ENCODE peak calls at places on chromosomes 2 and 18, in six cellular contexts. T is tibial artery, P is heart right ventricle, N is pancreas, F is BJ, D is astrocyte of the spinal cord. R is an unnamed sample.

GRCh38 chr2:5164806-5165525 is 527.2 kb upstream of the SOX11 start:
- DNase-seq in T (no peak), P (no peak), N (no peak), F (no peak), D (peak), R (no peak)

GRCh38 chr2:179898873-179899272 is 37.5 kb upstream of the ZNF385B start:
- DNase-seq in T (no peak), P (no peak), N (no peak), F (no peak), D (peak), R (no peak)

GRCh38 chr2:24731923-24732322 is 61.3 kb downstream of the PTRHD1 start:
- DNase-seq in T (no peak), P (no peak), N (no peak), F (no peak), D (no peak), R (no peak)

GRCh38 chr18:32550958-32551357 is 80.3 kb upstream of the GAREM1 start:
- DNase-seq in T (no peak), P (no peak), N (no peak), F (no peak), D (no peak), R (no peak)

GRCh38 chr2:54981409-54981808 is 68.8 kb downstream of the RTN4 start:
- DNase-seq in T (no peak), P (no peak), N (no peak), F (no peak), D (no peak), R (no peak)

GRCh38 chr18:58045265-58046086 is 1.4 kb downstream of the NEDD4L start:
- DNase-seq in T (no peak), P (peak), N (peak), F (no peak), D (peak), R (no peak)

GRCh38 chr2:24871852-24872323 is 48.1 kb downstream of the ADCY3 start:
- DNase-seq in T (no peak), P (peak), N (no peak), F (no peak), D (peak), R (no peak)

GRCh38 chr18:3869848-3870247 is 419.9 kb downstream of the TGIF1 start:
- DNase-seq in T (no peak), P (no peak), N (no peak), F (peak), D (peak), R (no peak)

GRCh38 chr2:216408426-216409315 is 3.6 kb upstream of the SMARCAL1 start:
- DNase-seq in T (no peak), P (no peak), N (no peak), F (no peak), D (no peak), R (no peak)

GRCh38 chr18:12023375-12023774 is 42.1 kb downstream of the IMPA2 start:
- DNase-seq in T (no peak), P (no peak), N (no peak), F (no peak), D (no peak), R (no peak)

GRCh38 chr2:109482371-109482841 is 131.4 kb downstream of the SEPTIN10 start:
- DNase-seq in T (no peak), P (no peak), N (no peak), F (no peak), D (no peak), R (no peak)

GRCh38 chr2:6826081-6826913 is 39.4 kb downstream of the CMPK2 start:
- DNase-seq in T (no peak), P (peak), N (no peak), F (peak), D (peak), R (peak)

DNA sequence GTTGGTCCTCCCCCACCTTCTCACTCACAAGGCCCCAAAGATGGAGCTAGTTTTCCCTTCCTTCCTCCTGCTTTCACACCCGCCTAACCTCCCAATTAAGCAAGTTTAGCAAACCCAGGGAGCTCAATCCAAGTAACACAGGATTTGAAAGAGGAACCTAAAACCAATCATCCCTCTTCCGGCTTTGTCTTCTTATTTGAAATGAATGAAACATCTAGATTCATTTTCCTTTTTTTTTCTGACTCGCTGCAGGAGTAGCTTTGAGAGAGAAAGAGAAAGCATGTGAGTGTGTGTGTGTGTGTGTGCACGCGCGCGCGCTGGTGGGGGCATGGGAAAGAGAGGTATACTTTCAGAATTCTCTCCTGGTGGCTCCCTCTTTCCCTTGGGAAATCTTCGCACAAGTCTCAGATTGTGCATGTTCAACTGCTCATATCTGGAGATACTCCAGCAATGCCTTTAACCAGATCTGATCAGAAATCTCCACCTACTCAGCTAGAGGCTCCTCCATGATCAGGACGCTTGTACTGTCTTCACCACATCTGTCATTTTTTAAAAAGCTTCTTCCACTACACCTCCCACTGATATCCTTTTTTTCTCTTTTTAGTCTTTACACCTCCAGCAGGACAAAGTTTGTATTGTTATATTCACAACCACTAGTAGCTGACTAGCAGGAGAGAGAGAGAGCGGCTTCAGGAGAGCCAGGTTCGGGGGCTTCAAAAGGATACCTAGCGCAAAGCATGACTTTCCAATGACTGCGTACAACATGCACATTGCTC is 1.6 kb downstream of the SLC8A1 start:
- DNase-seq in T (peak), P (no peak), N (no peak), F (no peak), D (peak), R (peak)
- H3K4me3 ChIP-seq in T (peak), P (peak), N (no peak), F (peak), D (peak), R (peak)

GRCh38 chr2:31387850-31388249 is 26.7 kb downstream of the XDH start:
- DNase-seq in T (no peak), P (no peak), N (no peak), F (no peak), D (no peak), R (no peak)

GRCh38 chr2:31384771-31385276 is 29.7 kb downstream of the XDH start:
- DNase-seq in T (no peak), P (no peak), N (no peak), F (peak), D (peak), R (peak)

GRCh38 chr2:31388736-31389135 is 25.8 kb downstream of the XDH start:
- DNase-seq in T (no peak), P (no peak), N (no peak), F (no peak), D (no peak), R (no peak)

GRCh38 chr2:31386172-31386571 is 28.4 kb downstream of the XDH start:
- DNase-seq in T (no peak), P (no peak), N (no peak), F (no peak), D (no peak), R (no peak)

GRCh38 chr2:31386648-31387047 is 27.9 kb downstream of the XDH start:
- DNase-seq in T (no peak), P (no peak), N (no peak), F (no peak), D (no peak), R (no peak)
- TF ChIP-seq CTCF in T (no peak), P (no peak), N (no peak), F (no peak), D (no peak), R (peak)

GRCh38 chr2:45170191-45170975 is 161.1 kb upstream of the SIX2 start:
- DNase-seq in T (no peak), P (no peak), N (no peak), F (no peak), D (no peak), R (no peak)
- H3K4me3 ChIP-seq in T (peak), P (peak), N (peak), F (peak), D (peak), R (peak)

DNA sequence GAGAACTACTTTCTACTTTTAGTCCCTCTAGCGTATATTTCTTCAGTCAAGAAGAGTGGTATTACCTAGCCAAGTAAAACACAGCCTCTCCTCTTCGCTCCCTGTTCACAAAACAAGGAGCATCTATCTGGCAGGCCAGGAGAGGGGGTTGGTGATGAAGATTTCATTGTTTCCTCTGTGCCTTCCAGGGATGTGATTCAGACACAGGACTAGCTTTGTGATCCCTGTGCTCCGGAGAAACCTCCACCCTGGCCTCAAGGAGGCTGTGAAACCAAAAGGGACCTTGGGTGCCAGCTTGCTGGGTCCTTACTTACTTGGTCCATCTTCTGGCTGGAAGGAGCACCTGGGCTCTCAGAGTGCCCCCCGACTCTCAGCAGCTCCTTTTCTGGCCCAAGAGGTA is 5.7 kb downstream of the RHOB start:
- DNase-seq in T (peak), P (peak), N (no peak), F (no peak), D (peak), R (no peak)
- TF ChIP-seq CTCF in T (no peak), P (peak), N (no peak), F (peak), D (peak), R (peak)

DNA sequence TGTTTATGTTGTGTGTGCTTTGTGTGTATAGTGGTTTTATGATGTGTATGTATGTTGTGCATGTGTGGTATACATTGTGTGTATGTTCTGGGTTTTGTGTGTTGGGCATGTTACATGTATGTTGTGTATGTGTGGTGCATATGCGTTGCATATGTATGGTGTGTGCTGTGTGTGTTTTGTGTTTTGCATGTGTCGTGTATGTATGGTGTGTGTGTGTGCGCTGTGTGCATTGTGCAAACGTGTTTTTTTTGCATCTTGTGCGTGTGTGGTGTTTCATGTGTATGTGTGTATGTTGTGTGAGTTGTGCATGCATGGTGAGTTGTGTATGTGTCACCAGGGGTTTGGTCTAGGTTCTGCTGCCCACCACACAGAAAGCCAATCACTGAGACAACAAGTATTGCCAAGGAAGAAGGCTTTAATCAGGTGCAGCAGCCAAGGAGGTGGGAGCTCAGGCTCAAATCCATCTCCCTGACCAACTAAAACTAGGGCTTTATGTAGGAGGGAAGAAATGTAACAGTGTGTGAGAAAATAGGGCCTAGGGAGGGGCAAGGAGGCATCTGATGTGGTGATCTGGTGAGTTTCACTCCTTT is 115.7 kb downstream of the FAM168B start:
- DNase-seq in T (no peak), P (no peak), N (no peak), F (no peak), D (no peak), R (no peak)
- H3K4me3 ChIP-seq in T (no peak), P (no peak), N (no peak), F (no peak), D (no peak), R (no peak)

GRCh38 chr2:221635949-221636348 is 63.8 kb upstream of the EPHA4 start:
- DNase-seq in T (no peak), P (no peak), N (peak), F (no peak), D (no peak), R (peak)
- TF ChIP-seq CTCF in T (no peak), P (no peak), N (peak), F (no peak), D (peak), R (peak)

GRCh38 chr2:190357596-190357995 is 14.2 kb downstream of the INPP1 start:
- DNase-seq in T (no peak), P (no peak), N (no peak), F (no peak), D (no peak), R (no peak)

GRCh38 chr2:190361572-190361971 is 18.2 kb downstream of the INPP1 start:
- DNase-seq in T (no peak), P (no peak), N (no peak), F (no peak), D (no peak), R (no peak)

GRCh38 chr2:190360965-190361364 is 17.6 kb downstream of the INPP1 start:
- DNase-seq in T (no peak), P (no peak), N (no peak), F (no peak), D (no peak), R (no peak)

GRCh38 chr2:190360561-190360960 is 17.2 kb downstream of the INPP1 start:
- DNase-seq in T (no peak), P (no peak), N (no peak), F (no peak), D (no peak), R (no peak)

GRCh38 chr2:190359896-190360376 is 16.5 kb downstream of the INPP1 start:
- DNase-seq in T (peak), P (peak), N (peak), F (no peak), D (peak), R (no peak)
- H3K4me3 ChIP-seq in T (peak), P (peak), N (peak), F (peak), D (peak), R (peak)

DNA sequence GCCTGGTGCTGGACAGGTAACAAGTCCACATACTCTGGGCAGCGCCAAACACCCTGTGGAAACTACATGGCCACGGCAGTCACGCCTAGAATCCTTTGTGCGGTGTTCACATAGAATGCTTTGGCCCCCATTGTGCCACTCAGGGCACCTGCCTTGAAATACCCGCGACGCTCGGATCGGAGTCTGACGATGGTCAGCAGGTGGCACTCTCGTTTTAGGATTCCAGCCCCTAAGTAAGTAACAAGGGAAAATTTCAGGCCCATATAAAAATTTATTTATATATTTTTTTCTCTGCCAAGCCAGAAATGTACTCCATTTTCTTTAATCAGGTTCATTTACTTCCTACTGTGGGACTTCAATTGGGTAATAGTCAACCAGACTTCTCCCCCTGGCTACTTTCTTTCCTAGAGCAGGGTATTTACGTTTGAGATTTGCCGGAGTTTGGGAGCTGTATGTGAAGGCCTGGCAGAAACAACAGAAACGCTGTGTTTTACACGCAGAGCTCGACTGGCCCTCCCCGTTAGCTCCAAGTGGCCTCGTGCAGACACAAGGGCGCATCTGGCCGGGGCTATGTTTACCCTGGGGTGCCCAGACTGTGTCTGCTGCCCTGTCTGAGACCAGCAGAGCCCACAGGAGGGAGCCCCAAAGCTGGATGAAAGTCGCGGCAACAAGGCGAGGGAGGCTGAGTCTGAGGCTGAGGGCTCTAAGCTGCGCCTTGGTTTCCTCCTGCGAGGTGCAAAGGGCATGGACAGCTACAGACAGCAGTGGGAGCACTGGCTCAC is 41.6 kb downstream of the LRRC30 start:
- DNase-seq in T (peak), P (peak), N (peak), F (no peak), D (peak), R (peak)
- TF ChIP-seq CTCF in T (peak), P (peak), N (peak), F (peak), D (peak), R (peak)

DNA sequence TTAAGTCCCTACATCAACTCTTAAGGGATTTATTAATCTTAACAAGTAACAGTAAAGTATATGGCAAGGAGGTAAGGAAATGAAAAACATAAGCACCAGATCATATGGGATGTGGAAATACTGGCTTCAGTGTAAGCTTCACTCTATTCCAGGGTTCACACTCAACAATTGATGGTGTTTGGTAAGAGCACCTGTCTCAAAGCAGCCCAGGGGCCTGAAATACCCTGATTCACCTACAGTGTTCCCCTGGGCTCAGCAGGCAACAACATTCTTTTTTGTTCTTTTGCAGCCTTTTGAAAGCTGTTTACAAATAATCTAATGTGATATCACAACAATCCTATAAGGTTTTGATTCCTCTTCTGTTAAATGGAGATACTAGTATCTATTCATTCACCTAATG is 1.2 kb upstream of the MLPH start:
- DNase-seq in T (no peak), P (no peak), N (no peak), F (no peak), D (no peak), R (no peak)
- H3K4me3 ChIP-seq in T (no peak), P (peak), N (no peak), F (no peak), D (peak), R (peak)

DNA sequence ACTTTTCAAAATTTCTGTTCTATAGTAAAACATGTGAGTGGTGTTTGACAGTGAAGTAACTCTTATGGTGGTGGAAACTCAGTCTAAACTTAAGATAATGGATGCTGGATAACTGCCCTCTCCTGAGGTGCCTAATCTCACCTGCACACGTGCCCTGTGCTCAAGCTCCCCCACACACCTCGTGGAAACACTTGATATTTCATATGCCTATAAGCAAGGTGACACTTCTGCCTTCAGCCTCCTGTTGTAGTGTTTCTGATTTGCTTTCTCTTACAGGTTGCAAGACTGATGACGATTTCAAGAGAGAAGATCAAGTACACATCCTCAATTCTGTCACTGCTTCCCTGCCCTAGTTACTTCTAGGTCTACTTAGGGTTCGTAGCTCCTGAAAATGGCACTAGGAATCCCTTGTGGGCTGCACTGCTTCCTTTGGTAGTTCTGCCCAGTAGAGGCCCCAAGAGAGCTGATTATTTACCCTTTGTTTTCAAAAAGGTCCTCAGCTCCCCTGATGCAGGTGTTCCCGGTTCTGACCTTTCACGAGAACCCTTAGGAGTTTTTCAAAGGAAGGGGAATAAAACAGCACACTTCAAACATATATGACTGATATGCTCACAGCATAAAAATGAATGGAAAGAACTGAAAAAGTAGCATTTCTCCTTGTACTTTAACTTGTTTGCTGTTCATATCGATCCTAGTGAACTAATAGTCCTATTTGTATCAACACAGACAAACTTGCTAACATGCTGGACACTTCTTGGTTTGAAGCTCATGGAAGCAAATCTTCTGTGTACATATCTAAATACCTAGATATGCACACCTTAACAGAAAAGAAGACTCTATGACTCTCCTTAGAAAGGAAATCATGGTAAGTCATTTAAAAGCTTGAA is 6.7 kb downstream of the CAVIN2 start:
- DNase-seq in T (no peak), P (no peak), N (no peak), F (no peak), D (no peak), R (no peak)
- TF ChIP-seq CTCF in T (no peak), P (peak), N (no peak), F (no peak), D (no peak), R (peak)